ENCODE peak calls at places on chromosomes 6 and 20, in seven cellular contexts. F is nephron progenitor cell; G is HFFc6; L is CD8-positive, alpha-beta T cell; V is dorsolateral prefrontal cortex; B is endothelial cell; N is RWPE1. A is an unnamed sample.

GRCh38 chr6:132300323-132300949 is 100.8 kb downstream of the MOXD1 start:
- DNase-seq in V (no peak), B (peak), L (no peak), N (peak), G (peak), F (peak), A (peak)

GRCh38 chr20:4171538-4172116 is 156.3 kb upstream of the RNF24 start:
- DNase-seq in N (no peak), V (no peak), G (no peak), L (no peak), F (no peak), B (no peak), A (no peak)

GRCh38 chr6:15628499-15629131 is 34.2 kb downstream of the DTNBP1 start:
- DNase-seq in B (no peak), F (no peak), L (no peak), V (no peak), N (no peak), G (peak), A (no peak)

GRCh38 chr6:3771407-3772011 is 20.0 kb upstream of the PXDC1 start:
- DNase-seq in F (no peak), B (no peak), G (no peak), V (no peak), L (no peak), N (no peak), A (no peak)

GRCh38 chr6:79384845-79385244 is 150.4 kb upstream of the HMGN3 start:
- DNase-seq in F (no peak), G (no peak), N (no peak), B (no peak), V (no peak), L (no peak), A (no peak)

GRCh38 chr6:136921521-136921935 is 573 bp upstream of the SLC35D3 start:
- DNase-seq in F (peak), G (no peak), N (peak), B (peak), V (no peak), L (no peak), A (peak)

GRCh38 chr6:116456927-116457326 is 4.2 kb upstream of the CALHM6 start:
- DNase-seq in G (no peak), L (no peak), V (no peak), B (no peak), F (no peak), N (no peak), A (no peak)

GRCh38 chr6:104459543-104459942 is 400.2 kb downstream of the HACE1 start:
- DNase-seq in G (no peak), L (no peak), N (no peak), B (no peak), F (no peak), V (no peak), A (no peak)

GRCh38 chr20:25050501-25051350 is 7.2 kb downstream of the ACSS1 start:
- DNase-seq in F (no peak), G (no peak), B (no peak), N (no peak), L (no peak), V (no peak), A (no peak)

GRCh38 chr6:138371720-138372119 is 6.0 kb upstream of the SMIM28 start:
- DNase-seq in N (no peak), V (no peak), L (no peak), B (no peak), F (no peak), G (no peak), A (no peak)

GRCh38 chr6:155786528-155786927 is 330.9 kb upstream of the NOX3 start:
- DNase-seq in L (no peak), F (no peak), G (no peak), V (no peak), N (no peak), B (no peak), A (no peak)

GRCh38 chr6:122789078-122789861 is at the start of gene SMPDL3A:
- DNase-seq in L (no peak), G (peak), V (peak), F (peak), B (peak), N (peak), A (peak)

GRCh38 chr6:43940071-43940392 is 170.0 kb downstream of the VEGFA start:
- DNase-seq in N (no peak), G (no peak), V (no peak), B (no peak), F (no peak), L (no peak), A (no peak)

GRCh38 chr20:20734475-20734948 is 22.1 kb upstream of the RALGAPA2 start:
- DNase-seq in N (no peak), V (no peak), L (no peak), B (no peak), F (no peak), G (no peak), A (no peak)

GRCh38 chr6:42984924-42985475 is 630 bp downstream of the PPP2R5D start:
- DNase-seq in V (no peak), L (peak), G (no peak), B (peak), F (peak), N (no peak), A (no peak)

GRCh38 chr6:72580281-72580940 is 41.5 kb upstream of the KCNQ5 start:
- DNase-seq in V (no peak), L (no peak), G (peak), F (no peak), N (peak), B (peak), A (no peak)

GRCh38 chr6:42929928-42930360 is 664 bp downstream of the CNPY3 start:
- DNase-seq in L (no peak), G (peak), N (peak), F (no peak), B (no peak), V (no peak), A (peak)

GRCh38 chr20:58109126-58109880 is 119.2 kb downstream of the ANKRD60 start:
- DNase-seq in B (no peak), F (no peak), V (no peak), G (peak), N (peak), L (no peak), A (no peak)

GRCh38 chr6:10518461-10519216 is 2.5 kb upstream of the GCNT2 start:
- DNase-seq in F (no peak), N (no peak), G (peak), L (no peak), B (no peak), V (no peak), A (no peak)

GRCh38 chr20:61584851-61585250 is 332.8 kb downstream of the CDH4 start:
- DNase-seq in F (no peak), V (no peak), N (no peak), G (no peak), B (no peak), L (no peak), A (no peak)

GRCh38 chr6:50091641-50092040 is 41.9 kb upstream of the DEFB112 start:
- DNase-seq in L (no peak), N (peak), G (no peak), B (no peak), V (no peak), F (no peak), A (no peak)

GRCh38 chr6:28580484-28580883 is 54.8 kb downstream of the GPX5 start:
- DNase-seq in N (no peak), V (no peak), G (no peak), B (no peak), F (no peak), L (no peak), A (no peak)

GRCh38 chr20:57985278-57985677 is 243.2 kb downstream of the ANKRD60 start:
- DNase-seq in N (no peak), V (no peak), G (no peak), F (peak), L (no peak), B (no peak), A (no peak)

GRCh38 chr6:24666097-24666615 is 543 bp downstream of the TDP2 start:
- DNase-seq in L (no peak), N (peak), G (peak), B (peak), F (peak), V (peak), A (peak)

GRCh38 chr20:14757728-14758127 is 420.3 kb upstream of the FLRT3 start:
- DNase-seq in V (no peak), F (no peak), G (no peak), N (no peak), B (no peak), L (no peak), A (no peak)
- TF ChIP-seq CTCF in V (no peak), F (no peak), G (no peak), N (no peak), B (no peak), L (no peak), A (no peak)

GRCh38 chr6:152420696-152421095 is 216.5 kb downstream of the SYNE1 start:
- DNase-seq in L (no peak), F (no peak), G (no peak), N (no peak), B (no peak), V (no peak), A (no peak)

GRCh38 chr6:152428126-152428525 is 209.0 kb downstream of the SYNE1 start:
- DNase-seq in B (no peak), G (no peak), F (no peak), L (no peak), V (no peak), N (no peak), A (no peak)

GRCh38 chr6:152426276-152426675 is 210.9 kb downstream of the SYNE1 start:
- DNase-seq in V (no peak), L (no peak), F (no peak), B (no peak), N (no peak), G (no peak), A (no peak)

DNA sequence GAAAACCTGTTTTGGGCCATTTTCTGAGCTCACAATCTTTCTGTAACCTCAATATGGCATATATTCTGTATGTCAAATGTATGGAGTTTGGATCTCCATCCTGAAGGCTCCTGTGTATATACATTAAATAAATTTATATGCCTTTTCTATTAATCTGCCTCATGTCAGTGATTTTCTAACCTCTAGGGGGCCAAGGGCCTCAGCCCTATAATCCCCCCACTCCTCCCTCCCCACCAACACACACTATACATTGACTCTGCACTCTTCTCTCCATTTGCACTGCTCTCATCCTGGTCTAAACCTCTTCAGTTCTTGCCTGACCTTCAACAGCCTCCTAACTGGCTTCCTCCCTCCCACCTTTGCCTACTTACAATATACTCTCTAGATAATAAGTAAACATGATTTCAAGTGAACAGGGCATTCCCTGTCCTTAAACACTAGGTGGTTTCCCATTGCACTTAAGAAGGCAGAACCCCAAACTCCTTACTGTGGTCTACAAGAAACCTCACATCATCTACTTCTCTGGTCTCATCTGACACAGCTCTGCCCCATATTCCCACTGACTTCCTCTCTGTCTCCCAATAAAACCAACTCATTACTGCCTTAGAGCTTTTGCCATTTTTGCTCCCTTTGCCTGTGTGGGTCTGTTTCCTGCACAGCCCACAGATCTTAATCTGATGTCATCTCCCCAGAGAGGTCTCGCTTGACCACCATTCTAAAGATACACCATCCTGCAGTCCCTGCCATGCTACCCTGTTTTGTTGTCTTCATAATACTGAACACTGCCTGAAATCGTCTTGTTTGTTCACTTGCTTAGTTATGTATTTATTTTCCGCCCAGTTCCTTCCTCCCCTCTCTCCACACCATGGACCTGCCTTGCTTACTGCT is 213.7 kb downstream of the SYNE1 start:
- DNase-seq in G (no peak), V (no peak), L (no peak), F (no peak), N (no peak), B (no peak), A (no peak)
- TF ChIP-seq CTCF in G (peak), V (no peak), L (no peak), F (no peak), N (no peak), B (no peak), A (no peak)

GRCh38 chr6:34514593-34515472 is 41.3 kb downstream of the SPDEF start:
- DNase-seq in N (no peak), F (peak), L (no peak), V (peak), B (peak), G (peak), A (no peak)
- TF ChIP-seq CTCF in N (no peak), F (no peak), L (no peak), V (no peak), B (no peak), G (peak), A (no peak)

GRCh38 chr6:170522565-170523183 is 30.4 kb downstream of the PSMB1 start:
- DNase-seq in V (no peak), B (peak), L (no peak), F (peak), G (no peak), N (no peak), A (no peak)
- TF ChIP-seq CTCF in V (no peak), B (no peak), L (no peak), F (peak), G (peak), N (peak), A (peak)

GRCh38 chr6:169751242-169752073 is at the start of the genes DYNLT2 and ERMARD:
- DNase-seq in V (peak), G (peak), B (peak), F (peak), L (peak), N (peak), A (peak)
- TF ChIP-seq CTCF in V (peak), G (peak), B (no peak), F (no peak), L (no peak), N (peak), A (no peak)

GRCh38 chr6:57172136-57173055 is at the start of gene BAG2:
- DNase-seq in F (peak), N (peak), G (peak), V (peak), B (peak), L (peak), A (peak)
- TF ChIP-seq CTCF in F (no peak), N (no peak), G (peak), V (no peak), B (peak), L (no peak), A (peak)

GRCh38 chr6:32340242-32340641 is 31.5 kb downstream of the TSBP1 start:
- DNase-seq in V (no peak), G (no peak), F (no peak), N (no peak), L (no peak), B (no peak), A (no peak)

GRCh38 chr6:32332433-32332832 is 39.3 kb downstream of the TSBP1 start:
- DNase-seq in G (no peak), B (no peak), N (no peak), V (no peak), L (no peak), F (no peak), A (no peak)

GRCh38 chr6:32337166-32337805 is 34.4 kb downstream of the TSBP1 start:
- DNase-seq in L (no peak), N (no peak), V (no peak), G (no peak), B (no peak), F (no peak), A (no peak)
- TF ChIP-seq CTCF in L (no peak), N (no peak), V (no peak), G (no peak), B (no peak), F (no peak), A (no peak)

DNA sequence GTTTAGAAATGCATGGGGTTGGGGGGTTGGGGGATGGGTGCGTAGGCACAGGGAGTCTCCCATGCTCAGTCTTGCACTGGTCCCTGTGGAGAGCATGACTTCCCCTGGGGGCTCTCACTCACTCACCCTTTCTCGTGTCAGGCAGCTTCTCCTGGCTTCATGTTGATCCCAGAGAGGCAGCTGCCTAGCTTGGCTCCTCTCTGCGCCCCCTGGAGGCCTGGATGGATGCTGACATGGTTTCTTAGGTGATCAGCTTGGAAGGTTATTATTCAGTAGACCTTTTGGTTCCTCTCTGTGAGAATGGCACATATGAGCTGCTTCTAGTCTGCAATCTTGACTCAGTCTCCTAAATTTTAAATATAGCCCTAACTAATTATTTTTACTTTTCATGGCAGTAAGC is 109.3 kb upstream of the FAM83B start:
- DNase-seq in F (peak), G (no peak), V (no peak), N (no peak), L (no peak), B (no peak), A (peak)
- TF ChIP-seq CTCF in F (no peak), G (peak), V (no peak), N (no peak), L (no peak), B (no peak), A (peak)

A was measured in GM13977.